ENCODE peak calls at places on chromosomes 16 and 17, in ten cellular contexts. F is fibroblast of pulmonary artery, V is breast epithelium, X is GM12878, M is Peyer's patch, J is epithelial cell of esophagus, W is astrocyte, Q is HFF-Myc, O is heart right ventricle, Z is mammary epithelial cell. E is an unnamed sample.

GRCh38 chr17:43905985-43906852 is 1.1 kb downstream of the MPP2 start:
- DNase-seq in F (peak), V (peak), X (no peak), M (no peak), J (peak), W (peak), Q (no peak), O (peak), Z (no peak), E (peak)

GRCh38 chr17:36590082-36590481 is 1.6 kb upstream of the DHRS11 start:
- DNase-seq in F (peak), V (no peak), X (no peak), M (no peak), J (no peak), W (peak), Q (no peak), O (no peak), Z (no peak), E (no peak)

GRCh38 chr17:77609553-77610517 is 348.7 kb upstream of the TNRC6C start:
- DNase-seq in F (no peak), V (no peak), X (peak), M (no peak), J (no peak), W (no peak), Q (no peak), O (no peak), Z (no peak), E (no peak)

GRCh38 chr16:85952197-85952596 is 53.2 kb downstream of the IRF8 start:
- DNase-seq in F (no peak), V (no peak), X (no peak), M (no peak), J (no peak), W (no peak), Q (no peak), O (no peak), Z (no peak), E (no peak)

GRCh38 chr17:34706029-34706428 is 126.6 kb downstream of the TMEM132E start:
- DNase-seq in F (peak), V (no peak), X (no peak), M (no peak), J (peak), W (peak), Q (no peak), O (peak), Z (no peak), E (no peak)

GRCh38 chr17:77426676-77427386 is 286.1 kb downstream of the SEC14L1 start:
- DNase-seq in F (no peak), V (no peak), X (no peak), M (no peak), J (no peak), W (no peak), Q (no peak), O (no peak), Z (no peak), E (no peak)

GRCh38 chr16:89547860-89548259 is 12.6 kb upstream of the RPL13 start:
- DNase-seq in F (no peak), V (no peak), X (no peak), M (no peak), J (no peak), W (no peak), Q (no peak), O (no peak), Z (no peak), E (no peak)

GRCh38 chr16:14525021-14525420 is 105.0 kb downstream of the PARN start:
- DNase-seq in F (no peak), V (no peak), X (no peak), M (no peak), J (no peak), W (no peak), Q (no peak), O (no peak), Z (no peak), E (no peak)

GRCh38 chr16:85611205-85611454 is 2.0 kb upstream of the GSE1 start:
- DNase-seq in F (no peak), V (no peak), X (no peak), M (no peak), J (no peak), W (no peak), Q (no peak), O (peak), Z (no peak), E (no peak)

GRCh38 chr17:61837175-61838051 is 25.9 kb downstream of the BRIP1 start:
- DNase-seq in F (peak), V (no peak), X (peak), M (peak), J (peak), W (peak), Q (peak), O (peak), Z (peak), E (no peak)

GRCh38 chr16:67561501-67561823 is 864 bp upstream of the CTCF start:
- DNase-seq in F (no peak), V (no peak), X (no peak), M (no peak), J (no peak), W (no peak), Q (no peak), O (no peak), Z (no peak), E (no peak)

GRCh38 chr17:66715745-66716156 is 119.2 kb upstream of the CACNG5 start:
- DNase-seq in F (peak), V (no peak), X (peak), M (no peak), J (peak), W (peak), Q (peak), O (no peak), Z (peak), E (no peak)

GRCh38 chr16:2952679-2953078 is 11.4 kb upstream of the KREMEN2 start:
- DNase-seq in F (no peak), V (no peak), X (no peak), M (no peak), J (peak), W (no peak), Q (no peak), O (no peak), Z (no peak), E (peak)

GRCh38 chr17:17836818-17837379 is at the start of gene SREBF1:
- DNase-seq in F (peak), V (no peak), X (no peak), M (peak), J (peak), W (no peak), Q (no peak), O (peak), Z (no peak), E (peak)

GRCh38 chr17:77247048-77247541 is 106.3 kb downstream of the SEC14L1 start:
- DNase-seq in F (peak), V (peak), X (no peak), M (peak), J (peak), W (peak), Q (no peak), O (peak), Z (peak), E (peak)

GRCh38 chr16:84029297-84030096 is 13.1 kb downstream of the SLC38A8 start:
- DNase-seq in F (no peak), V (no peak), X (no peak), M (no peak), J (no peak), W (no peak), Q (no peak), O (no peak), Z (no peak), E (no peak)

GRCh38 chr17:50271173-50271750 is 3.0 kb upstream of the TMEM92 start:
- DNase-seq in F (no peak), V (peak), X (no peak), M (no peak), J (no peak), W (no peak), Q (no peak), O (no peak), Z (no peak), E (no peak)

GRCh38 chr17:7478276-7479138 is 924 bp downstream of the ZBTB4 start:
- DNase-seq in F (no peak), V (no peak), X (no peak), M (peak), J (peak), W (peak), Q (no peak), O (peak), Z (no peak), E (peak)

GRCh38 chr17:50559674-50560184 is 786 bp upstream of the CACNA1G start:
- DNase-seq in F (peak), V (no peak), X (no peak), M (peak), J (peak), W (peak), Q (no peak), O (peak), Z (peak), E (no peak)

GRCh38 chr17:50204431-50204830 is 3.0 kb upstream of the COL1A1 start:
- DNase-seq in F (no peak), V (no peak), X (no peak), M (peak), J (no peak), W (no peak), Q (no peak), O (no peak), Z (no peak), E (no peak)

GRCh38 chr17:68384941-68385340 is 72.4 kb downstream of the WIPI1 start:
- DNase-seq in F (no peak), V (no peak), X (no peak), M (no peak), J (no peak), W (no peak), Q (no peak), O (no peak), Z (no peak), E (no peak)

GRCh38 chr16:31700200-31700529 is 172.5 kb downstream of the AHSP start:
- DNase-seq in F (no peak), V (no peak), X (no peak), M (no peak), J (no peak), W (no peak), Q (no peak), O (no peak), Z (no peak), E (no peak)

GRCh38 chr16:90026135-90026534 is 6.9 kb upstream of the DBNDD1 start:
- DNase-seq in F (no peak), V (no peak), X (no peak), M (no peak), J (no peak), W (no peak), Q (no peak), O (no peak), Z (no peak), E (no peak)

GRCh38 chr16:48347191-48347860 is 37.9 kb downstream of the SIAH1 start:
- DNase-seq in F (no peak), V (no peak), X (no peak), M (no peak), J (peak), W (no peak), Q (no peak), O (no peak), Z (no peak), E (no peak)

GRCh38 chr17:43171761-43172487 is 910 bp downstream of the NBR1 start:
- DNase-seq in F (peak), V (no peak), X (no peak), M (no peak), J (peak), W (peak), Q (peak), O (no peak), Z (peak), E (no peak)

GRCh38 chr17:81307636-81308035 is 12.5 kb upstream of the SLC38A10 start:
- DNase-seq in F (no peak), V (no peak), X (no peak), M (no peak), J (no peak), W (no peak), Q (no peak), O (no peak), Z (no peak), E (no peak)

GRCh38 chr17:5069724-5070123 is 8.5 kb upstream of the ZFP3 start:
- DNase-seq in F (no peak), V (no peak), X (no peak), M (no peak), J (peak), W (no peak), Q (no peak), O (no peak), Z (peak), E (no peak)

GRCh38 chr16:50313596-50314483 is 47.5 kb downstream of the ADCY7 start:
- DNase-seq in F (peak), V (no peak), X (no peak), M (peak), J (peak), W (peak), Q (no peak), O (peak), Z (no peak), E (peak)

GRCh38 chr16:610513-611381 is 20.0 kb upstream of the WFIKKN1 start:
- DNase-seq in F (no peak), V (no peak), X (no peak), M (peak), J (peak), W (no peak), Q (no peak), O (no peak), Z (peak), E (peak)

GRCh38 chr16:80899804-80900592 is 95.6 kb upstream of the CDYL2 start:
- DNase-seq in F (peak), V (peak), X (no peak), M (peak), J (peak), W (peak), Q (peak), O (peak), Z (peak), E (no peak)

GRCh38 chr16:11051430-11052079 is 107.2 kb downstream of the CLEC16A start:
- DNase-seq in F (no peak), V (no peak), X (no peak), M (no peak), J (no peak), W (no peak), Q (no peak), O (no peak), Z (no peak), E (no peak)

GRCh38 chr16:51139568-51139967 is 11.5 kb downstream of the SALL1 start:
- DNase-seq in F (no peak), V (no peak), X (no peak), M (no peak), J (no peak), W (no peak), Q (no peak), O (no peak), Z (no peak), E (no peak)

GRCh38 chr17:52105601-52106000 is 52.9 kb downstream of the CA10 start:
- DNase-seq in F (no peak), V (no peak), X (no peak), M (no peak), J (peak), W (no peak), Q (no peak), O (no peak), Z (peak), E (no peak)

DNA sequence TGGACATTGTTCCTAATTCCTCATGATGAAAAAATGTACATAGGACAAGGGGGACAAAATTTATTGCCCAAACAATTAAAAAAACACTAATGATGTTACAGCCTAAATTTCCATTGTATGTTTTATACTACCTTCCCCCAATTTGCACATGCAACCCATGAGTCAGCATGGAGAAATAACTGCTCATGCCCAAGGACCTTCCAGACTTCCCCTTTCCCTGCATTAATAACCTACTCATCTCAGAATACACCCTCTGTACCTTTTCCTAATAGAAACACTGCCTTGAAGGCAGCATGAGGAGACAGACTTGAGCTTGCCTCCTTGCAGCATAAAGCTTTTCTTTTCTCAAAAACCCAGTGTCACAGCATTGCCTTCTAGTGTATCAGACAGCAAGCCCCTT is 2402.8 kb downstream of the TP53TG3F start:
- DNase-seq in F (no peak), V (no peak), X (no peak), M (no peak), J (no peak), W (no peak), Q (no peak), O (no peak), Z (no peak), E (no peak)
- TF ChIP-seq CTCF in F (no peak), V (no peak), X (no peak), M (no peak), J (no peak), W (no peak), Q (no peak), O (no peak), Z (no peak), E (no peak)

DNA sequence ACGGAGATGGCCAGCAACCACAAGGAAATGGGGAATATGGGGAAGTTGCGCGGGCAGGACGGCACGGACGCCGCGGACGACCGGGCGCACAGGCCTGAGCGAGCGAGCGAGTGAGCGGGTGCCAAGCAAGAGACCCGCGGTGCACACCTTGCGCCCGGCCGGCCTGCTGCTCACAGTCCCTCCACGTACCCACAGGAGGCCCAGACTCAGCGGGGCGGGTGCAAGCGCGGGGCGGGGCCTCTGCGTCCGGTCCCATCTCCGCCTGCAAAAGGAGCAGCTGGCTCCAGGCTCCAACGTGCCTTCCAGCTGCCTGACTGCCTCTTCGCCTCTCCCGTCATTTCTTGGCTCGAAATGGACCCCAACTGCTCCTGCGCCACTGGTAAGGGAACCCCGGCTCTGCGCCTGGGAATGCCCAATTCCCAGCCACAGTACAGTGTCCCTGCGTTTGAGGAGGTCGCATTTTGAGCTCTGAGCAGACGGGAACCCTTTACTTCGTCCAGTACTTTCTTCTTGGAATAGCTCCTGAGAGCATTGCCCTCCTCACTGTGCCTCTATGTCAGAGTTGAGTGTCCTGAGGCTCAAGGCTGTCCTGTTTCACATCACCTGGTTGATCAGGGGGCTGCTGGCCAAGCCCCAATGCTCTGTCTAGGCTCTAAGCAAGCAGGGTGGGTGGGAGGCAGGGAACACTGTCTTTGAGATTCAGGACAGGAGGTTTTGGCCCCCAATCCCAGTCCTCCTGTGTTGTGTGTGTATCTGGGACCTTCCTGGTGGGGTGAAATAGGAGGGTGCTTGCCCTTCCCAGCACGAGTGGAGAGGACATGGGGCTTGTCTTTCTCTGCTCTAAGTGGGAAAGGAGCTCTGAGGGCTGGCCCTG is 8.1 kb upstream of the MT1E start:
- DNase-seq in F (peak), V (peak), X (no peak), M (peak), J (peak), W (peak), Q (no peak), O (peak), Z (peak), E (no peak)
- H3K4me3 ChIP-seq in F (peak), V (peak), X (no peak), M (peak), J (no peak), W (peak), Q (peak), O (peak), Z (peak), E (peak)

DNA sequence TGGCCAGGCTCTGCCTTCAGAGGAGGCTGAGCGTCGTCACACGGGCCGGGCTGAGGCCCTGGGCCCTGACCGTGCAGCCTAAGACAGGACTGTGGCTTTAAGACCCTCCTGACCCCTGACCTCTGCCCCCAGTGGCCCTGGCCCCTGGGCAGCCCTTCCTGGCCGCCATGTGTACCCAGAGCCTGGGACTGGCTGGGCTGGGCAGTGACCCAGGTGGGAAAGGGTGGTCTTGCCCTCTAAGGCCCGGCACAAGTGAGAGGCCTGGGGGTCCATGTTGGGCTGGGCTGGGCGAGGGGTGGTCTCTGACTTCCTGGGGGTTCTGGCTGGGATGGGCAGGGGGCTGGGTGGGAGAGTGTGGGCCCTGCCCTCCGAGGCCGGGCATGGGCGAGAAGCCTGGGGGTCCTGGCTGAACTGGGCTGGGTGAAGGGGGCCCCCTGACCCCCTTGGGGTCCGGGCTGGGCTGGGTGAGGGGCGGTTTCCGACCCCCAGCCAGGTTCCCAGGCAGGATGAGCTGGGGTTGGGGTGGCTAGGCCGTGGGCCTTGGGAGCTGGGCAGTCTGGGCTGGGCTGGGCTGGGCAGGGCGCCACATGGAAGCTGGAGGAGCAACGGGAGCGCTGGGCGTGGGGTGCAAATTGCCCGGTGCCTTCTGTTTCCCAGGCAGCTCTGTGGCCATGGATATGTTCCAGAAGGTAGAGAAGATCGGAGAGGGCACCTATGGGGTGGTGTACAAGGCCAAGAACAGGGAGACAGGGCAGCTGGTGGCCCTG is at the start of gene CDK3:
- DNase-seq in F (no peak), V (no peak), X (no peak), M (no peak), J (no peak), W (no peak), Q (no peak), O (no peak), Z (no peak), E (no peak)
- TF ChIP-seq CTCF in F (no peak), V (no peak), X (no peak), M (no peak), J (no peak), W (no peak), Q (no peak), O (no peak), Z (no peak), E (no peak)

DNA sequence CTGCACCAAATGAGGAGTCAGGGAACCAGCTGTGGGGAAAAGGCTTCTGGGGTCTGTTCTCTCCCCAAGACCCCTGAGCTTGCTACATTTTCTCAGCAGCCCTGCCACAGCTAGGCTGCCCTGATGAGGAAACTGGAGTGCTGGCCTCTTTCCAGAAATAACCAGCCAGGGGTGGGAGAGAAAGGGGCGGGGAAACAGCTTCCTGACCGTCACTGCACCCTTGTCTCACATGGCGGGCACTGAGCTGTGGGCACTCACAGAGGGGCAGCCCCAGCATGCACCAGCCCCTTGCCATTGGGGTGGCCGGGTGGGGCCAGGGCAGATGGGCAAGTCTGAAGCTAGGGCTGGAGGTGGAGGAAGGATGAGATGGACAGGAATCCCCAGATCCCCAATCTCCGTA is 2.9 kb downstream of the SRL start:
- DNase-seq in F (no peak), V (no peak), X (no peak), M (no peak), J (no peak), W (no peak), Q (no peak), O (no peak), Z (no peak), E (no peak)
- H3K4me3 ChIP-seq in F (no peak), V (peak), X (no peak), M (no peak), J (no peak), W (no peak), Q (no peak), O (peak), Z (no peak), E (no peak)

GRCh38 chr17:57809879-57810278 is 40.0 kb downstream of the MRPS23 start:
- DNase-seq in F (no peak), V (no peak), X (no peak), M (no peak), J (no peak), W (no peak), Q (no peak), O (no peak), Z (no peak), E (no peak)

GRCh38 chr17:57806083-57806830 is 43.6 kb downstream of the MRPS23 start:
- DNase-seq in F (no peak), V (no peak), X (no peak), M (no peak), J (no peak), W (no peak), Q (no peak), O (no peak), Z (no peak), E (no peak)

GRCh38 chr17:57808882-57809281 is 41.0 kb downstream of the MRPS23 start:
- DNase-seq in F (no peak), V (no peak), X (no peak), M (no peak), J (no peak), W (no peak), Q (no peak), O (no peak), Z (no peak), E (no peak)

GRCh38 chr17:57811633-57812280 is 38.1 kb downstream of the MRPS23 start:
- DNase-seq in F (no peak), V (no peak), X (no peak), M (no peak), J (no peak), W (no peak), Q (no peak), O (no peak), Z (no peak), E (no peak)

GRCh38 chr17:57810740-57811632 is 38.9 kb downstream of the MRPS23 start:
- DNase-seq in F (peak), V (no peak), X (no peak), M (no peak), J (no peak), W (peak), Q (peak), O (peak), Z (peak), E (no peak)
- TF ChIP-seq CTCF in F (no peak), V (no peak), X (no peak), M (no peak), J (no peak), W (no peak), Q (no peak), O (no peak), Z (no peak), E (no peak)